ENCODE peak calls at places on chromosomes 11 and 22, in eight cellular contexts. M is uterus; S is fibroblast of the aortic adventitia; G is heart right ventricle; A is heart left ventricle; F is CD8-positive, alpha-beta T cell; I is lower leg skin; W is tibial nerve. V is an unnamed sample.

GRCh38 chr22:35037089-35037488 is 28.9 kb upstream of the ISX start:
- DNase-seq in I (no peak), F (no peak), M (no peak), G (no peak), A (no peak), S (no peak), W (no peak), V (peak)

GRCh38 chr11:66996609-66997273 is 21.6 kb downstream of the C11orf86 start:
- DNase-seq in S (peak), M (no peak), W (no peak), A (no peak), I (no peak), F (no peak), G (peak), V (peak)

GRCh38 chr11:64897381-64898075 is 19.1 kb upstream of the EHD1 start:
- DNase-seq in F (no peak), W (no peak), S (no peak), M (no peak), G (no peak), A (no peak), I (no peak), V (no peak)

GRCh38 chr22:38177044-38177443 is 4.6 kb downstream of the PLA2G6 start:
- DNase-seq in F (no peak), A (no peak), W (no peak), S (no peak), G (no peak), I (no peak), M (no peak), V (no peak)

GRCh38 chr22:34055525-34056200 is 135.4 kb upstream of the LARGE1 start:
- DNase-seq in M (no peak), F (no peak), S (no peak), W (no peak), I (no peak), G (no peak), A (no peak), V (peak)

GRCh38 chr11:126857860-126858808 is 142.4 kb downstream of the KIRREL3 start:
- DNase-seq in M (no peak), W (no peak), A (no peak), S (peak), F (no peak), I (no peak), G (no peak), V (peak)

GRCh38 chr22:27752771-27753170 is 48.8 kb downstream of the MN1 start:
- DNase-seq in F (no peak), S (peak), I (peak), A (peak), W (no peak), G (peak), M (no peak), V (peak)

GRCh38 chr11:10498022-10498400 is 42.9 kb downstream of the AMPD3 start:
- DNase-seq in W (no peak), F (no peak), I (no peak), S (no peak), G (no peak), A (no peak), M (no peak), V (no peak)

GRCh38 chr11:113549611-113550061 is 74.4 kb upstream of the DRD2 start:
- DNase-seq in S (no peak), F (no peak), M (no peak), W (no peak), I (no peak), A (no peak), G (no peak), V (peak)

GRCh38 chr11:73182824-73183321 is 35.2 kb upstream of the P2RY2 start:
- DNase-seq in G (peak), I (no peak), M (no peak), A (peak), W (no peak), S (peak), F (no peak), V (no peak)

GRCh38 chr11:12397953-12398352 is 20.6 kb downstream of the PARVA start:
- DNase-seq in S (peak), I (no peak), G (peak), M (peak), F (no peak), W (no peak), A (peak), V (peak)

GRCh38 chr11:39239553-39239952 is 2219.9 kb downstream of the LRRC4C start:
- DNase-seq in W (no peak), G (no peak), F (no peak), A (no peak), S (no peak), I (no peak), M (no peak), V (no peak)

GRCh38 chr11:45266693-45267451 is 19.3 kb downstream of the SYT13 start:
- DNase-seq in S (no peak), W (no peak), G (no peak), A (no peak), I (no peak), M (no peak), F (no peak), V (no peak)

GRCh38 chr22:46057206-46057605 is 80.2 kb upstream of the WNT7B start:
- DNase-seq in S (peak), F (no peak), W (no peak), A (no peak), G (no peak), M (peak), I (no peak), V (no peak)

GRCh38 chr22:48410536-48410935 is 1417.1 kb downstream of the BRD1 start:
- DNase-seq in A (no peak), W (no peak), I (no peak), M (no peak), S (no peak), G (no peak), F (no peak), V (no peak)

GRCh38 chr22:44229331-44229730 is 48.6 kb downstream of the PARVG start:
- DNase-seq in F (no peak), M (no peak), W (no peak), A (no peak), S (no peak), I (no peak), G (no peak), V (no peak)

GRCh38 chr22:31876156-31877035 is 67.9 kb upstream of the YWHAH start:
- DNase-seq in I (no peak), G (no peak), W (no peak), A (no peak), M (no peak), F (no peak), S (peak), V (peak)

GRCh38 chr11:126512741-126513715 is 157.5 kb downstream of the ST3GAL4 start:
- DNase-seq in S (no peak), F (no peak), G (no peak), I (no peak), W (no peak), M (no peak), A (no peak), V (no peak)

GRCh38 chr11:127106938-127107337 is 106.4 kb upstream of the KIRREL3 start:
- DNase-seq in M (no peak), W (no peak), F (no peak), A (no peak), G (no peak), S (no peak), I (no peak), V (no peak)

GRCh38 chr22:21696115-21696514 is 30.3 kb downstream of the PPIL2 start:
- DNase-seq in W (no peak), M (no peak), S (no peak), F (no peak), A (no peak), I (no peak), G (no peak), V (no peak)

GRCh38 chr11:126328001-126328390 is 24.1 kb downstream of the DCPS start:
- DNase-seq in M (no peak), A (no peak), I (no peak), F (no peak), S (no peak), G (no peak), W (no peak), V (no peak)

GRCh38 chr11:12968836-12969235 is 40.3 kb upstream of the RASSF10 start:
- DNase-seq in A (no peak), I (no peak), F (no peak), M (no peak), W (no peak), S (no peak), G (no peak), V (no peak)

GRCh38 chr11:44348721-44349120 is 38.8 kb upstream of the ALX4 start:
- DNase-seq in W (no peak), F (no peak), M (no peak), S (no peak), A (no peak), I (no peak), G (no peak), V (no peak)

GRCh38 chr11:125407046-125407445 is 89.0 kb downstream of the FEZ1 start:
- DNase-seq in I (no peak), A (no peak), M (no peak), S (peak), F (no peak), W (no peak), G (no peak), V (no peak)

GRCh38 chr11:122852071-122852831 is 14.0 kb downstream of the CRTAM start:
- DNase-seq in A (no peak), I (no peak), M (no peak), S (peak), F (no peak), W (no peak), G (no peak), V (peak)

GRCh38 chr11:67449116-67449844 is 3.2 kb downstream of the GPR152 start:
- DNase-seq in W (no peak), G (no peak), A (no peak), M (no peak), S (no peak), I (no peak), F (no peak), V (no peak)

GRCh38 chr11:108854366-108854765 is 189.5 kb downstream of the DDX10 start:
- DNase-seq in G (no peak), M (no peak), F (no peak), I (no peak), S (peak), A (no peak), W (no peak), V (peak)

GRCh38 chr22:38316340-38317236 is 645 bp downstream of the CSNK1E start:
- DNase-seq in I (no peak), M (peak), G (peak), S (peak), W (peak), A (peak), F (peak), V (peak)

GRCh38 chr11:69892986-69893555 is 73.9 kb upstream of the FGF3 start:
- DNase-seq in A (no peak), G (no peak), I (no peak), F (no peak), S (no peak), M (no peak), W (no peak), V (no peak)
- TF ChIP-seq CTCF in A (no peak), G (no peak), I (no peak), F (no peak), S (no peak), M (no peak), W (no peak), V (no peak)

DNA sequence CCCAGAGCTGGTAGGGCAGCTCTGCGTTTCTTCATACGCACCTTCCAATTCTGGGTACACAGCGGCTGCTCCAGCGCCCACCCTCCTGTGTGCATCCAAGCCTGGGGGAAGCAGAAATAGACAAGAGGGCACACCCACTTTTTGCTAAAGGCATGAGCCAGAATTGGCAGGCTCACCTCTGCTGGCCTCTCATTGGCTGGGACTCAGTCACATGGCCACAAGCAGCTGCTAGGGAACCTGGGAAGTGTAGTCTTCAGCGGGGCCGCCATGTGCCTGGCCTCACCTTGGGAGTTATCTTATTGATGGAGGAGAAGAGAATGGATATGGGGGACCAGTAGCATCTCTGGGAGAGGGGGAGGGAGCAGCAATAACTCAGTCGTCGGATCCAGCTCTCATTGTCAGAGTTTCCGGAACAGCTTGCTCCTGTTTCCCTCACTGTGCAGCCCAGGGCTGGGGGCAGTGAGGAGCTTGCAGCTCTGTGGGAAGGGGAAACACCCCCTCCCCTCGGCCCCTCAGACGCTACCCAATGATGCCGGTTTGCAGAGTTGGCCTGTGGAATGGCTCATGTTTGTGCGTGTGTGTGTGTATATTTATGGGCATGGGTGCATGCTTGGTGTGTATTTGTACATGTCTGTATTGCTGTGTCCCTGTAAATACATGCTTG is 11.8 kb upstream of the MIEF1 start:
- DNase-seq in M (peak), S (peak), A (peak), F (peak), W (peak), I (peak), G (peak), V (peak)
- H3K4me3 ChIP-seq in M (no peak), S (no peak), A (no peak), F (no peak), W (no peak), I (no peak), G (no peak), V (no peak)

DNA sequence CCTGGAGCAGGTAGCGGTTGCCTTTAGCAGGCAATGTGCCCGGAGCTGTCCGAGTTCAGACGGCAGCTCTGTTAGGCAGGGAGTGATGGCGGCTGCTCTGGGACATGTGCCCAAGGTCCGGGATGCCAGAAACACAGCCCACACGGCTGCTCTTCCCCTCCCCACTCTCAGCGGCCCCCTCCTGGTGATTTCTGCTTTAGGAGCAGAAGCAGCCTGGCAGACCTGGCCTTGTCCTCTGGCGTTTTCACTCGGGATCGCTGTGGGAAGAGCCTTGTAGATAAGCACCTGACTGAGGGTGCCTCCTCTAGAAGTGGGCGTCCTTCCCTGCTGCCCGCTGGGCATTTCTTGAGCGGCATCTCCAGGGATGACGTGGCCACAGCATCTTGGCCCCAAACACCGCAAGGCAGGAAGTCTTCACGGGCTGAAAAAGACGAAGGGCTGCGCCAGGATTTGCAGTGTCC is 392.2 kb downstream of the TBC1D22A start:
- DNase-seq in S (peak), W (peak), I (no peak), G (peak), A (peak), F (no peak), M (peak), V (peak)
- TF ChIP-seq CTCF in S (peak), W (no peak), I (no peak), G (no peak), A (no peak), F (no peak), M (no peak), V (no peak)

GRCh38 chr22:19983701-19984100 is 32.9 kb downstream of the ARVCF start:
- DNase-seq in S (no peak), I (no peak), F (no peak), A (peak), M (no peak), W (no peak), G (peak), V (no peak)
- H3K4me3 ChIP-seq in S (no peak), I (no peak), F (no peak), A (no peak), M (no peak), W (no peak), G (no peak), V (no peak)